ENCODE peak calls at places on chromosomes 6 and 20, in seven cellular contexts. P is breast epithelium, A is prostate gland, B is IMR-90, J is tibial nerve, R is uterus, K is body of pancreas. Q is an unnamed sample.

GRCh38 chr6:166619912-166620311 is 7.1 kb downstream of the RPS6KA2 start:
- DNase-seq in A (peak), B (peak), J (peak), R (peak), K (peak), P (no peak), Q (no peak)

GRCh38 chr20:54067606-54068174 is 2.7 kb downstream of the BCAS1 start:
- DNase-seq in R (no peak), K (peak), J (no peak), P (peak), B (no peak), A (peak), Q (peak)

GRCh38 chr6:36627801-36628246 is 33.7 kb downstream of the SRSF3 start:
- DNase-seq in P (peak), A (peak), J (no peak), B (peak), K (peak), R (peak), Q (no peak)

GRCh38 chr6:133595076-133595868 is 293.6 kb upstream of the TCF21 start:
- DNase-seq in P (no peak), A (no peak), B (peak), K (no peak), J (no peak), R (no peak), Q (no peak)

GRCh38 chr6:164322533-164322932 is 908.0 kb downstream of the QKI start:
- DNase-seq in B (no peak), P (no peak), R (no peak), J (no peak), A (no peak), K (no peak), Q (no peak)

GRCh38 chr20:57660510-57661199 is 40.4 kb upstream of the ZBP1 start:
- DNase-seq in B (no peak), R (peak), A (no peak), K (peak), P (peak), J (no peak), Q (no peak)

GRCh38 chr6:88704980-88705379 is 258.4 kb downstream of the RNGTT start:
- DNase-seq in A (no peak), P (no peak), K (no peak), J (no peak), B (peak), R (no peak), Q (peak)

GRCh38 chr6:3355358-3356055 is 96.8 kb downstream of the PSMG4 start:
- DNase-seq in J (peak), A (no peak), B (no peak), K (peak), P (no peak), R (peak), Q (no peak)

GRCh38 chr6:8299034-8299433 is 136.3 kb downstream of the SLC35B3 start:
- DNase-seq in K (no peak), B (no peak), A (no peak), J (no peak), P (no peak), R (no peak), Q (no peak)

GRCh38 chr6:133964052-133964451 is 11.0 kb downstream of the TBPL1 start:
- DNase-seq in R (no peak), K (no peak), B (peak), A (no peak), J (no peak), P (no peak), Q (no peak)

GRCh38 chr6:161736796-161737292 is 463.0 kb upstream of the AGPAT4 start:
- DNase-seq in A (no peak), J (no peak), P (no peak), R (no peak), B (no peak), K (no peak), Q (no peak)

GRCh38 chr6:53244958-53245357 is 96.3 kb upstream of the GCM1 start:
- DNase-seq in A (no peak), R (no peak), K (no peak), J (no peak), P (no peak), B (no peak), Q (no peak)

GRCh38 chr6:37285861-37286311 is 27.9 kb upstream of the TMEM217 start:
- DNase-seq in R (no peak), J (no peak), B (no peak), P (no peak), K (no peak), A (no peak), Q (no peak)

GRCh38 chr20:1813101-1813529 is 82.1 kb upstream of the SIRPA start:
- DNase-seq in P (no peak), J (peak), B (peak), R (peak), A (peak), K (peak), Q (no peak)

GRCh38 chr6:42974919-42975505 is 4.0 kb downstream of the PEX6 start:
- DNase-seq in J (no peak), P (no peak), A (no peak), B (no peak), R (no peak), K (no peak), Q (no peak)

GRCh38 chr6:149273318-149273717 is 44.2 kb upstream of the TAB2 start:
- DNase-seq in B (no peak), P (no peak), A (no peak), K (peak), J (peak), R (no peak), Q (no peak)

GRCh38 chr20:40996326-40996725 is 32.3 kb upstream of the TOP1 start:
- DNase-seq in A (no peak), K (no peak), P (no peak), B (no peak), R (no peak), J (no peak), Q (no peak)

GRCh38 chr20:63702036-63702665 is 5.6 kb downstream of the ARFRP1 start:
- DNase-seq in B (no peak), R (no peak), P (no peak), J (no peak), K (no peak), A (no peak), Q (no peak)

GRCh38 chr6:3301506-3301905 is 42.8 kb downstream of the PSMG4 start:
- DNase-seq in R (no peak), A (no peak), J (no peak), P (peak), B (no peak), K (no peak), Q (no peak)

DNA sequence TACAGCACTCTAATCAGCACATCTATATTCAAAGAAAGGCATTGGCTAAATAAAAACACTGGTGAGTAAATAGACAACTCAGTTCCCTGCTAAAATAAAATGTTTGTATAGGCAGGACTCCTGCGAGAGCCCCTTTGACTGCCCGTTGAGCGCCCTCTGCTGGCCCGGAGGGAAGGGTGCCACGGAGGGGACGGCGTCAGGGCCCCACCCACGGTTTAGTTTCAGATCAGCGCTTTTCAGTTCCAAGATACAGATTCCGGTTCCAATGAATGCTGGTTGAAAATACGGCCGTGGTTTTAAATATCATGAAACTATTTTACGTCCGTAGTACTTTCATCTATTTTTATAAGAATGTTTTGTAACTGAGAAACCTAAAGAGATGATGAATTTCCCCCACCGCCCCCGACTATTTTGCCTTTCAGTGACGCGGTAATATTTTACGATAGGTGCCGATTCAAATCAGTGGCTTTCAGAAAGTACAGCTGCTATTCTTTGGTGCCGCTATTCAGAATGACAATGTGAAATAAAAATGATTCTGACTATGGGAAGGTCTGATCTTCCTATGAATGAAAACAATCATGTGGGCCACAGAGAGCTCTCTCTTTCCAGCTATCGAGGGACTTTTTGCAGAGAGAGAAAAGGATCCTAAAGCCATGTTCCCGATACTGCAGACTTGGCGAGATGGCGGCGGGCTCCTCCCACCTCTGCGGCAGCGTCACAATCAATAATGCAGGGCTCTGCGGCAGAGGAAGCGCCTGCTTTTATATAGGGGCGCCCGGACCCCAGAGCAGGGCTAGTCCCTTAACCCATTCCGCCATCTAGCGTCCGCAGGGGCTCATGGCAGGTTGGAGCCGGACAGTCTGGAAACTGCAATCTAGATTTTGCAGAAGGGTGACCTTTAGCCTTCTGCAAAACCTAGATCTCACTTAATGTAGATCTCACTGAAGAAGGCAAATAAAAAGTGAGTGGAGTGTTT is 10.6 kb upstream of the CCN6 start:
- DNase-seq in R (peak), A (peak), K (peak), B (peak), J (peak), P (peak), Q (peak)
- TF ChIP-seq POLR2A in R (no peak), A (no peak), K (no peak), B (peak), J (no peak), P (no peak), Q (no peak)

GRCh38 chr6:146889303-146889702 is 290.5 kb downstream of the ADGB start:
- DNase-seq in P (no peak), A (no peak), K (no peak), J (no peak), B (no peak), R (no peak), Q (no peak)
- TF ChIP-seq POLR2A in P (no peak), A (no peak), K (no peak), J (no peak), B (no peak), R (no peak), Q (no peak)

DNA sequence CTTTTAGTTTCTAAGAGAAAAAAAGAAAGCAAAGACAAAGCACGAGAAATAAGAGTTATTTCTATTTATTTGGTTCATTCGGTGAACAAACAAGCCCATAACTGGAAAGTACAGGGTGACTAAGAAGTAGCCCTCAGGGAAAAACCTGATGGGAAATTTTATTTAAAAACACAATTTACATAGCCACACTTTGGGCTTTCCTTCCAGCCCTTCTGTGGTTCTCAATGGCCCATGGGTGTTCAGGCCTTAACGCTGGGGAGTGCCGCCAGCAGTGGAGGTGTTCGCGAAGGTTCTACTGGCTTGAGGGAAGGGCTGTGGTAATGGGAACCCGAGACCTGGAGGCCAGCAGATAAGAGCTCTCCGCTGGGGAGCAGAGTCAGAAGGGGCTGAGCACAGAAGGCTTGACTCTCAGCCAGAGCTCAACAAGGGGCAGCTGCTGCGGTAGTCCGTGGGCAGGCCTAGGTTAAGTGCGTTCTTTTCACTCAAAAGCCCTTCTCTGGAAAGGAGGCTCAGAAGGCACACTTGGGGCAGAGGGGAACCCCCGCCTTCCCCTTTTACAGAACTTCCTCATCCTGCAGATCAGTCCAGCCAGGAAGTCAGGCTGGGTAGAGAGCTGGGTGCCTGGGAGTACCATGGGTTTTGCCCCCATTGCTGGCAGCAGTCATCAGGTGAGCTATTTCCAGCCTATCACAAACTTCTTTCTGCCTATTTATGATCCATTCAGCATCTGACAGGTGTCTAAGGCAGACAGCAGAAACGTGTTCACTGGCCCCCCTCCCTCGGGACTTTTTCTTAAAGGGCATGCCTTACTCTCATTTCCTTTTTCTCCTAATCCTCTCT is 8.8 kb upstream of the CD83 start:
- DNase-seq in A (no peak), J (no peak), R (no peak), B (no peak), K (no peak), P (no peak), Q (peak)
- TF ChIP-seq POLR2A in A (no peak), J (no peak), R (no peak), B (no peak), K (no peak), P (no peak), Q (peak)

DNA sequence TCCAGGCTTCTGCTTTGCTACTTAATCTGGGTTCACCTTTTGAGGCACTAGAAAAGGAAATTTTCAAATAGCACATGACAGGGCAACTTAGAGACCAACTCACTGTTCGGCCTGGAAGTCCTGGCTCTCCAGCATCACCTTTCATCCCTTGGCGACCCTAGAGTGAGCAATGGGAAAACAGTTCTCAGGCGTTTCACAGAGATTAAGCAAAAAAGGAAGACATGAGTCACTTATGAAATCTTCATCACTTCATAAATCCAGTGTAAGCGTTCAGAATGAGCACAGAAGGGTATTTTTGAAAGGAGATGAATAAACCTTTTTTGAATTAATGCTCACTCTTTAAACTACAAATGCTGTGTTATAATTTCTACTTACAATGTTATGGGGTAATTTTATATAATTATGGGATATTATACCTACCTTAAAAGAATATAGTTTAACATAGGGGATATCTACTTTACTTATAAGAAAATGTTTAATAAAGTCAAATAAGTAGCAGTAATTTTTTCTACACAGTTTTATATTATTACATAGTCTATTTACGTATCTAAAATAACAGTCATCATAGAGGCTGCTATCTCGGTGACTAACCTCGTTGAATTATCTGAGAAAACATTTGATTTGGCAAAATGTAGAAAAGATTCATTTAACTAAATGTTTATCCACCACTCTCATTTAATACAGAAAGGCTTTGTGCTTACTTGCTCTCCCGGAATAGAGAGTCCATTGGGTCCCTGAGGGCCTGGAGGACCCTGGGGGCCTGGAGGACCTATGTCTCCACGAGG is 103.8 kb downstream of the COL12A1 start:
- DNase-seq in R (no peak), A (no peak), J (no peak), K (no peak), P (no peak), B (peak), Q (no peak)
- TF ChIP-seq POLR2A in R (no peak), A (no peak), J (no peak), K (no peak), P (no peak), B (no peak), Q (no peak)

GRCh38 chr20:33676121-33676520 is 1.9 kb upstream of the NECAB3 start:
- DNase-seq in A (no peak), P (no peak), B (no peak), R (peak), J (no peak), K (no peak), Q (no peak)

GRCh38 chr20:33675127-33675954 is 1.1 kb upstream of the NECAB3 start:
- DNase-seq in P (no peak), R (peak), K (no peak), B (no peak), J (peak), A (no peak), Q (no peak)

GRCh38 chr20:33673115-33673410 is 1.2 kb downstream of the NECAB3 start:
- DNase-seq in R (no peak), J (no peak), A (no peak), P (no peak), K (no peak), B (no peak), Q (no peak)

GRCh38 chr20:33673411-33674293 is 576 bp downstream of the NECAB3 start:
- DNase-seq in R (peak), B (peak), J (no peak), K (no peak), A (no peak), P (no peak), Q (no peak)

DNA sequence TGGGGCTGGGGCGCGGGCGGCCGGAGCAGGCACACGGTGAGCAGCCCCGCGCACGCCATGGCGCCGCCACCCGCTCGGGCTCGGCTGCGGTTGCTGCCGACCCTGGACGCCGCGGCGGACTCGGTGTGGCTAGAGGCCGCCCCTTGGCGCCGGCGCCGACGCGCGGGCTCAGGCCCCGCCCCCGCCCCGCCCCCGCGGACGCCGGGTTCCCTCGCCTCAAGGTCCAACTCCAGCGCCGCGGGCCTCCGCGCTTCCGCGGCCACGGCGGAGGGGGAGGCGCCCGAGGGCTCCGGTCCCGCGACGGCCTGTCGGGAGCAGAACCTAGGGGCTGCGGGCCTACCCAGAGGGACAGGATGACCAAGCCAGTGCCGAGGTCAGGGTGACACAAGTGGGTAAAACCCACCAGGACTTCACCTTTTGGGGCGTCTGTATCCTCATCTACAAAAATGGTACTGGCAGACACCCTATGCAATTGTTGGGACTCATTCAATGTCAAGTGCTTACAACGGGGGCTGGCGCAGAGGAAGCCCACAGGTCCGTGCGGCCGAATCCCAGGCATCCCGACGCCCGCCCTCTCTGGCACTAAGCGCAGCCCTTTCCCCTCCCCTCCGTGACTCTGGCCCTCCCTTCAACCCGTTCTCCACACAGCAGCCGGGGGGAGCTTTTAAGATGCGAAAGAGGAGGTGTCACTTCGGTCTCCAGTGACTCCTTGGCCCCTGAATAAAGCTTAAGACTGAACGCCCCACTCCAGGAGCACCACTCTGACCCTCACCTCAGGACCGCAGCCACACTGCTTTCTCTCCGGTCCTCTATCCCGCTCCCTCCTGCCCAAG is at the start of gene NECAB3:
- DNase-seq in R (peak), J (peak), P (peak), A (peak), B (peak), K (peak), Q (peak)
- TF ChIP-seq POLR2A in R (peak), J (peak), P (no peak), A (peak), B (no peak), K (peak), Q (peak)

DNA sequence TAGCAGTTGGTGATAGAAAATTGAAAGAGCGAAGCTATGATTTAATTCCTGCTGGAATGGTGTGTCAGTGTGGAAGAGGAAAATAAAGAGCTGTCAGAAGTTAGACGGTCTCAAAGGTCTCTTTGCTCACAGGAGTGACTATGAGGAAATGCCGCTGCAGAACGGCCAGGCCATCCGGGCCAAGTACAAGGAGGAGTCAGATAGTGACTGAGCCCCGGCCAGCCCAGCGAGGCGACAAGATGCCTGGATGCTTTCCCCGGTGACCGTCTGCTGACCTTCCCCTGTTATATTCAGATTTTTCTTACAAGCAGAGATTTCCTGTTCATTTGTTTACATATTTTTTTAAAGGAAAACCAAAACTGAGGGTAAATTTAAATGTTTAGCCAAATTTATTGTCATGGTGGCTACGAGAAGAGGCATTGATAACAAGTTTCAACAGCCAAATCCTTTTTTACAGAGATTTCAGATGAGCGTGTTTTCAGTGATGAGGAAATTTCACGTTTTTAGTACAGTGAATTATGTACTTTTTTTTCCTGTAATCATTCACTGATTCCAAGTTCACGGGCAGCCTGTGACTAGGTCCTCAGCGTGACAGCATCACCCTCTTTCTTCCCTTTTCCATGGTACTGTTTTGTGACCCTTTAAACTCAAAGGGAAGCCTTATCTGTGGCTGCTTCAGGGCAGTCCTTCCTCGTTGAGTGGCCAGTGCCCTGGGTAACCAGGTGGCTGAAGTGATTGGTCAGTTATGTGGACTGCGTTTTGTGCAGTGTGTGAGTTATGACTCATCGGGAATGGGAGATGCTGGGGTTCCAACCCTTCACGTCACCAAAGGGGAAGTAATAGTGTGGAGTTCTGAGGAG is 12.6 kb downstream of the DYNLT1 start:
- DNase-seq in K (peak), R (peak), P (no peak), J (no peak), B (peak), A (no peak), Q (no peak)
- TF ChIP-seq POLR2A in K (no peak), R (no peak), P (no peak), J (no peak), B (peak), A (peak), Q (no peak)

GRCh38 chr20:50913976-50914375 is 17.3 kb downstream of the ADNP start:
- DNase-seq in B (peak), A (no peak), P (no peak), J (no peak), K (no peak), R (no peak), Q (peak)
- TF ChIP-seq POLR2A in B (no peak), A (no peak), P (no peak), J (no peak), K (no peak), R (no peak), Q (no peak)

GRCh38 chr6:79605968-79606764 is 25.0 kb upstream of the SH3BGRL2 start:
- DNase-seq in R (no peak), P (no peak), J (no peak), A (no peak), K (no peak), B (no peak), Q (no peak)
- TF ChIP-seq POLR2A in R (no peak), P (no peak), J (no peak), A (no peak), K (no peak), B (no peak), Q (no peak)

Q was measured in erythroblast.